ENCODE peak calls at places on chromosomes 1 and 21, in four cellular contexts. D is activated CD8-positive, alpha-beta memory T cell treated with anti-CD3 and anti-CD28 coated beads for 4 hours; O is A172; V is small intestine. N is an unnamed sample.
A peak's percentile ranks its signal among the peaks of the same experiment; 100 is the strongest.

GRCh38 chr1:54922921-54923421 is 36.0 kb upstream of the DHCR24 start:
- DNase-seq in O (no peak), V (no peak), D (no peak), N (no peak)

GRCh38 chr1:169100208-169100882 is 6.1 kb upstream of the ATP1B1 start:
- DNase-seq in V (no peak), O (no peak), D (no peak), N (no peak)

GRCh38 chr1:228092342-228093049 is 10.0 kb downstream of the ARF1 start:
- DNase-seq in O (no peak), D (no peak), V (no peak), N (no peak)

GRCh38 chr1:116832932-116833578 is 76.7 kb upstream of the PTGFRN start:
- DNase-seq in O (no peak), V (peak; percentile 66), D (no peak), N (no peak)

GRCh38 chr1:178752891-178753290 is 27.8 kb downstream of the RALGPS2 start:
- DNase-seq in V (peak; percentile 8), D (no peak), O (no peak), N (no peak)

GRCh38 chr1:14238472-14239059 is 359.9 kb upstream of the KAZN start:
- DNase-seq in V (no peak), D (no peak), O (no peak), N (no peak)

GRCh38 chr1:100785399-100786082 is 66.0 kb downstream of the VCAM1 start:
- DNase-seq in V (no peak), O (peak; percentile 89), D (no peak), N (peak; percentile 91)

GRCh38 chr1:30412241-30413110 is 310.9 kb downstream of the MATN1 start:
- DNase-seq in O (peak; percentile 54), D (no peak), V (no peak), N (peak; percentile 70)

GRCh38 chr1:44740179-44740617 is 561 bp downstream of the KIF2C start:
- DNase-seq in O (no peak), D (no peak), V (no peak), N (peak; percentile 21)

GRCh38 chr1:20731057-20731991 is 1.2 kb downstream of the SH2D5 start:
- DNase-seq in V (no peak), D (no peak), O (no peak), N (no peak)

GRCh38 chr1:245380790-245381535 is 226.2 kb downstream of the KIF26B start:
- DNase-seq in D (no peak), V (no peak), O (peak; percentile 22), N (no peak)

GRCh38 chr1:226603976-226604845 is 55.6 kb downstream of the STUM start:
- DNase-seq in O (no peak), D (no peak), V (no peak), N (no peak)

GRCh38 chr21:36330904-36331303 is 10.9 kb downstream of the MORC3 start:
- DNase-seq in O (peak; percentile 79), V (peak; percentile 64), D (no peak), N (peak; percentile 64)

N was measured in M059J.